ENCODE peak calls at places on chromosomes 4 and X, in six cellular contexts. One of them, this sample, is unnamed.

GRCh38 chr4:39770471-39770870 is 72.5 kb downstream of the UBE2K start:
- DNase-seq in sigmoid colon: no peak
- DNase-seq in uterus: no peak
- DNase-seq in colonic mucosa: no peak
- DNase-seq in kidney: peak; percentile 75
- DNase-seq in A549: no peak
- DNase-seq in this sample: no peak

GRCh38 chr4:30716671-30717207 is 3.4 kb upstream of the PCDH7 start:
- DNase-seq in sigmoid colon: no peak
- DNase-seq in uterus: no peak
- DNase-seq in colonic mucosa: peak; percentile 20
- DNase-seq in kidney: no peak
- DNase-seq in A549: peak; percentile 1
- DNase-seq in this sample: no peak

GRCh38 chrX:37437160-37437559 is 88.0 kb downstream of the PRRG1 start:
- DNase-seq in sigmoid colon: no peak
- DNase-seq in uterus: no peak
- DNase-seq in colonic mucosa: no peak
- DNase-seq in kidney: no peak
- DNase-seq in A549: no peak
- DNase-seq in this sample: no peak

GRCh38 chrX:9516635-9517034 is 51.8 kb downstream of the TBL1X start:
- DNase-seq in sigmoid colon: no peak
- DNase-seq in uterus: no peak
- DNase-seq in colonic mucosa: no peak
- DNase-seq in kidney: no peak
- DNase-seq in A549: no peak
- DNase-seq in this sample: no peak

GRCh38 chr4:17038510-17039176 is 140.2 kb upstream of the LDB2 start:
- DNase-seq in sigmoid colon: no peak
- DNase-seq in uterus: no peak
- DNase-seq in colonic mucosa: no peak
- DNase-seq in kidney: no peak
- DNase-seq in A549: no peak
- DNase-seq in this sample: no peak

GRCh38 chrX:151919610-151920009 is 6.9 kb downstream of the MAGEA4 start:
- DNase-seq in sigmoid colon: no peak
- DNase-seq in uterus: no peak
- DNase-seq in colonic mucosa: no peak
- DNase-seq in kidney: no peak
- DNase-seq in A549: no peak
- DNase-seq in this sample: no peak

GRCh38 chrX:18422325-18422724 is 3.1 kb upstream of the CDKL5 start:
- DNase-seq in sigmoid colon: no peak
- DNase-seq in uterus: no peak
- DNase-seq in colonic mucosa: no peak
- DNase-seq in kidney: no peak
- DNase-seq in A549: peak; percentile 41
- DNase-seq in this sample: no peak

GRCh38 chr4:168555437-168555836 is 58.6 kb downstream of the PALLD start:
- DNase-seq in sigmoid colon: no peak
- DNase-seq in uterus: no peak
- DNase-seq in colonic mucosa: no peak
- DNase-seq in kidney: no peak
- DNase-seq in A549: no peak
- DNase-seq in this sample: no peak

GRCh38 chr4:153458969-153459368 is 7.2 kb upstream of the TMEM131L start:
- DNase-seq in sigmoid colon: no peak
- DNase-seq in uterus: no peak
- DNase-seq in colonic mucosa: no peak
- DNase-seq in kidney: no peak
- DNase-seq in A549: no peak
- DNase-seq in this sample: no peak

GRCh38 chr4:122045533-122045932 is 93.7 kb upstream of the TRPC3 start:
- DNase-seq in sigmoid colon: no peak
- DNase-seq in uterus: no peak
- DNase-seq in colonic mucosa: no peak
- DNase-seq in kidney: no peak
- DNase-seq in A549: no peak
- DNase-seq in this sample: no peak

GRCh38 chr4:106986486-106986885 is 49.6 kb downstream of the DKK2 start:
- DNase-seq in sigmoid colon: no peak
- DNase-seq in uterus: no peak
- DNase-seq in colonic mucosa: no peak
- DNase-seq in kidney: no peak
- DNase-seq in A549: no peak
- DNase-seq in this sample: no peak

GRCh38 chrX:154019633-154020499 is at the start of gene IRAK1:
- DNase-seq in sigmoid colon: no peak
- DNase-seq in uterus: peak; percentile 71
- DNase-seq in colonic mucosa: peak; percentile 51
- DNase-seq in kidney: peak; percentile 73
- DNase-seq in A549: peak; percentile 47
- DNase-seq in this sample: no peak

GRCh38 chr4:7134737-7135388 is 57.5 kb upstream of the SORCS2 start:
- DNase-seq in sigmoid colon: peak; percentile 82
- DNase-seq in uterus: peak; percentile 81
- DNase-seq in colonic mucosa: peak; percentile 48
- DNase-seq in kidney: peak; percentile 87
- DNase-seq in A549: no peak
- DNase-seq in this sample: peak; percentile 77

GRCh38 chr4:22897520-22898108 is 204.9 kb downstream of the GBA3 start:
- DNase-seq in sigmoid colon: no peak
- DNase-seq in uterus: no peak
- DNase-seq in colonic mucosa: no peak
- DNase-seq in kidney: no peak
- DNase-seq in A549: peak; percentile 3
- DNase-seq in this sample: no peak

GRCh38 chrX:101393530-101394305 is 2.9 kb downstream of the RPL36A start:
- DNase-seq in sigmoid colon: no peak
- DNase-seq in uterus: no peak
- DNase-seq in colonic mucosa: no peak
- DNase-seq in kidney: no peak
- DNase-seq in A549: no peak
- DNase-seq in this sample: no peak

GRCh38 chr4:1043162-1043561 is 31.7 kb downstream of the FGFRL1 start:
- DNase-seq in sigmoid colon: no peak
- DNase-seq in uterus: no peak
- DNase-seq in colonic mucosa: no peak
- DNase-seq in kidney: no peak
- DNase-seq in A549: no peak
- DNase-seq in this sample: no peak

GRCh38 chrX:68832101-68832416 is 3.2 kb downstream of the EFNB1 start:
- DNase-seq in sigmoid colon: peak; percentile 82
- DNase-seq in uterus: peak; percentile 51
- DNase-seq in colonic mucosa: peak; percentile 52
- DNase-seq in kidney: peak; percentile 76
- DNase-seq in A549: no peak
- DNase-seq in this sample: no peak

GRCh38 chrX:121161501-121161933 is 114.1 kb downstream of the GLUD2 start:
- DNase-seq in sigmoid colon: no peak
- DNase-seq in uterus: no peak
- DNase-seq in colonic mucosa: no peak
- DNase-seq in kidney: no peak
- DNase-seq in A549: no peak
- DNase-seq in this sample: no peak

GRCh38 chrX:40735318-40736169 is at the start of gene MED14:
- DNase-seq in sigmoid colon: peak; percentile 92
- DNase-seq in uterus: peak; percentile 88
- DNase-seq in colonic mucosa: peak; percentile 94
- DNase-seq in kidney: peak; percentile 97
- DNase-seq in A549: peak; percentile 57
- DNase-seq in this sample: no peak

GRCh38 chrX:101303790-101304189 is 12.7 kb upstream of the TAF7L start:
- DNase-seq in sigmoid colon: no peak
- DNase-seq in uterus: no peak
- DNase-seq in colonic mucosa: no peak
- DNase-seq in kidney: no peak
- DNase-seq in A549: no peak
- DNase-seq in this sample: no peak

GRCh38 chr4:62706423-62706822 is 1506.3 kb downstream of the ADGRL3 start:
- DNase-seq in sigmoid colon: no peak
- DNase-seq in uterus: no peak
- DNase-seq in colonic mucosa: no peak
- DNase-seq in kidney: no peak
- DNase-seq in A549: no peak
- DNase-seq in this sample: no peak

GRCh38 chr4:133154725-133155124 is 5.6 kb downstream of the PCDH10 start:
- DNase-seq in sigmoid colon: no peak
- DNase-seq in uterus: no peak
- DNase-seq in colonic mucosa: no peak
- DNase-seq in kidney: no peak
- DNase-seq in A549: no peak
- DNase-seq in this sample: no peak

GRCh38 chrX:11756354-11757318 is 1.4 kb upstream of the MSL3 start:
- DNase-seq in sigmoid colon: no peak
- DNase-seq in uterus: no peak
- DNase-seq in colonic mucosa: no peak
- DNase-seq in kidney: no peak
- DNase-seq in A549: no peak
- DNase-seq in this sample: no peak

DNA sequence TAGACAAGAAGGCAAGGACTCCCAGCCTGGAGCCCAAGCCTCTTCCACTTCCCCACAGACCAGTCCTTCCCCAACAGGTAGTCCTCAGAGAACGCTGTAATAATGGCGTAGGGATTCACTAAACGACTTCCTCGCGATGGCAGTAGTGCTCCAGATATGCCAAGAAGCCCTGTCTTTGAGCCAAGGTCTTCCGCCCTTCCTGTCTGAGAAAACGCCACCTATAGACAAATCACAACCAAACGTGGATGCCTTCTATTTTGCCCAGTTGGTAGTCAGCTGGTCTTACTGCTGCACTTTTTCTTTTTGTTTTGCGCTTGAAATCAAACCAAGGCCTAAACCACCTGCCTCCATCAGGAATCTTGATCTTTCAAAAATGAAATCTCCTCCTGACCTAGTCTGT is 203.3 kb downstream of the OR13H1 start:
- DNase-seq in sigmoid colon: peak; percentile 89
- DNase-seq in uterus: peak; percentile 76
- DNase-seq in colonic mucosa: peak; percentile 85
- DNase-seq in kidney: no peak
- DNase-seq in A549: peak; percentile 62
- DNase-seq in this sample: no peak
- TF ChIP-seq CTCF in sigmoid colon: no peak
- TF ChIP-seq CTCF in uterus: peak; percentile 48
- TF ChIP-seq CTCF in colonic mucosa: peak; percentile 28
- TF ChIP-seq CTCF in kidney: no peak
- TF ChIP-seq CTCF in A549: peak; percentile 69
- TF ChIP-seq CTCF in this sample: no peak

DNA sequence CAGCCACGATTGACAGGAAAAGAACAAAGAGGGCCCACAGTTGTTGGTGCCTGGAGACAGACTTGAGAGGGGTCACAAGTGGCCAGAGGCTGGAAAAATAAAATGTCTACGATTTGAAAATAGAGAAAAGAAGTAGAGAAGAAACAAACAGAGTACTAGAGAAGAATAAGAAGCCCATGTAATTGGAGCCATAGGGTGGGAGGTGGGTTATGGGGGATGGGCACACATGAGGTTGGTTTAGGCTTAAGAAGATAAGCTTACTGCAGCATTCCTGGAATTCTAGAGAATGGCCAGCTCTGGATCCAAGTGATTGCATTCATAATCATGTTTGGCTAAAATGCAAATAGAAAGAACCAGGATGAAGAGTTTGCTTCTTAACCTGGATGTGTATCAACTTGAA is 210.7 kb downstream of the MAML3 start:
- DNase-seq in sigmoid colon: no peak
- DNase-seq in uterus: no peak
- DNase-seq in colonic mucosa: no peak
- DNase-seq in kidney: no peak
- DNase-seq in A549: no peak
- DNase-seq in this sample: no peak
- TF ChIP-seq CTCF in sigmoid colon: no peak
- TF ChIP-seq CTCF in uterus: no peak
- TF ChIP-seq CTCF in colonic mucosa: no peak
- TF ChIP-seq CTCF in kidney: no peak
- TF ChIP-seq CTCF in A549: no peak
- TF ChIP-seq CTCF in this sample: no peak

DNA sequence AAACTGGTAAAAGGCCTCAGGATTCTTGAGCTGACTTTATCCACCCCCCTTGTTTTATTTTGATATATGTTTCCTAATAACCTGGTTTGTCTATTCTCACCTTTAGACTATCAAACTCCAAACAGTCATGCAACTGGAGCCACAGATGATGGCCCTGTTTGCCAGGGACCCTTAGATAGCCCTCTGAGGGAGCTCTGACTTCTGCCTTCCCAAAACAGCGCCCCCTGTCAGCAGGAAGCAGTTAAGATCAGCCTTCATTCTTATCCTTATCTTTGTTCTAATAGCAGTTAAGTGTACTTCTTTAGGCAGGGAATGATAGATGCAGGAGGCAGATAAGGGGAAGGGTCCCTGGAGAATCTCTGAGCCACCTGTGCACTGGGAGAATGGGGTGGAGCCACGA is 27.5 kb upstream of the CXCL13 start:
- DNase-seq in sigmoid colon: no peak
- DNase-seq in uterus: no peak
- DNase-seq in colonic mucosa: no peak
- DNase-seq in kidney: no peak
- DNase-seq in A549: no peak
- DNase-seq in this sample: no peak
- TF ChIP-seq CTCF in sigmoid colon: no peak
- TF ChIP-seq CTCF in uterus: no peak
- TF ChIP-seq CTCF in colonic mucosa: no peak
- TF ChIP-seq CTCF in kidney: no peak
- TF ChIP-seq CTCF in A549: no peak
- TF ChIP-seq CTCF in this sample: peak; percentile 44

DNA sequence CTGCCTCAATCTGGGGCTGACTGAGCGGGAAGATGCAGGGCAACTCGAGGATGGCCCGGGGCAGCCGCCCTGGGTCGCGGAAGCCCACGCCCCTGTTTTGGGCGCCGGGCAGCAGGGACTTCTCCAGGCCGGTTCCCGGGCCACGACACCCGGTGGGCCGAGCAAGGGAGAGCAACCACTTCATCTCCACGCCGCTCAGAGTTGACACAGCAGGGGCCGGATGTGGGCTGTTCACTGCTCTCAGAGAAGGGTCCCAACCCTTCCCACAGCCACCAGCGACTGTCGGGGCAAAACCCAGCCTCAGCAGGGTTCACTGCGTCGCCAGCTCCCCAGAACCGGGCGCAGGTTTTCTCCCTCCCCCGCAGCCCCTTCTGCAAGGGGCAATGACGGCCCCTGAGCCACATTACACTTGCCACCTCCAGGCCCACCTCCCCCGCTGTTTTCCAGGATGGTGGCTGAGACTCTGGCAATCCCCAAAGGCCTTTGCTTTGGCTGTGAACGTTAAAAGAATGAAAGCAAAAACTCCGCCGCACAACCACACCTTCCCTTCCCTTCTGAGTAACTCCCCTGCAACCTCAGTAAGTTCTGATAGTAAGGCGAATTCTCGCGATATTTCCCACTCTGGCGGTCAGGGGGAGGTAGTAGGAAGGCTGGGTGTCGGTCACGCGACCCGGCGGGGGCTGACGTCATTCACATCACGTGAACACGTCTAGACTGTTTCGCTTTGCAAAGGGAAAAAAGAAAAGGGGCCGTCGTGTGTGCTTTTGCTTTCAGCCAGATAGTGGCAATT is 718 bp upstream of the CAMK2D start:
- DNase-seq in sigmoid colon: peak; percentile 100
- DNase-seq in uterus: peak; percentile 99
- DNase-seq in colonic mucosa: peak; percentile 100
- DNase-seq in kidney: peak; percentile 100
- DNase-seq in A549: peak; percentile 78
- DNase-seq in this sample: peak; percentile 99
- TF ChIP-seq CTCF in sigmoid colon: no peak
- TF ChIP-seq CTCF in uterus: no peak
- TF ChIP-seq CTCF in colonic mucosa: no peak
- TF ChIP-seq CTCF in kidney: peak; percentile 5
- TF ChIP-seq CTCF in A549: no peak
- TF ChIP-seq CTCF in this sample: peak; percentile 70

This sample was measured in chondrocyte.